ENCODE peak calls at places on chromosomes 4 and X, in four cellular contexts. F, Z, V and P are unnamed samples.

GRCh38 chr4:8904666-8905065 is 33.0 kb upstream of the HMX1 start:
- DNase-seq in F (no peak), Z (no peak), V (no peak), P (no peak)

GRCh38 chr4:3419836-3420605 is 21.7 kb upstream of the HGFAC start:
- DNase-seq in F (no peak), Z (no peak), V (no peak), P (no peak)

GRCh38 chr4:73776363-73776762 is 36.0 kb downstream of the CXCL8 start:
- DNase-seq in F (peak; percentile 22), Z (peak; percentile 16), V (peak; percentile 44), P (no peak)

GRCh38 chr4:143382539-143382938 is 45.9 kb downstream of the GAB1 start:
- DNase-seq in F (no peak), Z (no peak), V (no peak), P (no peak)

GRCh38 chr4:160523236-160523635 is 1420.4 kb downstream of the RAPGEF2 start:
- DNase-seq in F (no peak), Z (no peak), V (no peak), P (no peak)

GRCh38 chrX:46758163-46758955 is 559 bp downstream of the SLC9A7 start:
- DNase-seq in F (peak; percentile 30), Z (no peak), V (no peak), P (no peak)

GRCh38 chr4:90127223-90127705 is at the start of gene CCSER1:
- DNase-seq in F (peak; percentile 93), Z (no peak), V (peak; percentile 85), P (no peak)

GRCh38 chr4:86043755-86044592 is 315.9 kb downstream of the MAPK10 start:
- DNase-seq in F (peak; percentile 27), Z (peak; percentile 32), V (no peak), P (no peak)

GRCh38 chr4:152643153-152644035 is 36.4 kb downstream of the TMEM154 start:
- DNase-seq in F (no peak), Z (no peak), V (no peak), P (no peak)

GRCh38 chr4:25367004-25367621 is 9.9 kb upstream of the ANAPC4 start:
- DNase-seq in F (no peak), Z (no peak), V (no peak), P (no peak)

GRCh38 chr4:154361450-154361849 is 130.1 kb downstream of the DCHS2 start:
- DNase-seq in F (no peak), Z (no peak), V (no peak), P (no peak)

GRCh38 chrX:84153538-84153937 is 34.5 kb downstream of the RPS6KA6 start:
- DNase-seq in F (no peak), Z (no peak), V (no peak), P (no peak)

GRCh38 chr4:176545886-176546285 is 226.1 kb downstream of the SPCS3 start:
- DNase-seq in F (no peak), Z (no peak), V (no peak), P (no peak)

GRCh38 chr4:69322055-69322454 is 41.8 kb downstream of the UGT2B28 start:
- DNase-seq in F (no peak), Z (no peak), V (no peak), P (peak; percentile 29)

GRCh38 chr4:122728781-122729330 is 3.6 kb upstream of the BBS12 start:
- DNase-seq in F (no peak), Z (no peak), V (no peak), P (no peak)

GRCh38 chr4:23815351-23815750 is 74.5 kb downstream of the PPARGC1A start:
- DNase-seq in F (no peak), Z (no peak), V (no peak), P (no peak)

GRCh38 chrX:100289159-100289558 is 120.9 kb downstream of the PCDH19 start:
- DNase-seq in F (no peak), Z (no peak), V (no peak), P (no peak)

GRCh38 chr4:184929476-184929875 is 88.8 kb upstream of the HELT start:
- DNase-seq in F (no peak), Z (no peak), V (no peak), P (no peak)

GRCh38 chr4:174398728-174399127 is 115.0 kb downstream of the CEP44 start:
- DNase-seq in F (no peak), Z (no peak), V (no peak), P (peak; percentile 58)

GRCh38 chr4:1601852-1602525 is 82.1 kb downstream of the FAM53A start:
- DNase-seq in F (no peak), Z (no peak), V (no peak), P (no peak)

GRCh38 chr4:37157403-37158167 is 87.0 kb upstream of the NWD2 start:
- DNase-seq in F (no peak), Z (no peak), V (no peak), P (no peak)

GRCh38 chr4:48968814-48969213 is 17.3 kb upstream of the CWH43 start:
- DNase-seq in F (no peak), Z (no peak), V (no peak), P (peak; percentile 68)

GRCh38 chr4:165512464-165512863 is 133.7 kb downstream of the CPE start:
- DNase-seq in F (no peak), Z (no peak), V (no peak), P (no peak)

GRCh38 chr4:18536420-18536819 is 514.9 kb upstream of the LCORL start:
- DNase-seq in F (no peak), Z (peak; percentile 31), V (no peak), P (no peak)

GRCh38 chrX:2188840-2189239 is 311.9 kb downstream of the DHRSX start:
- DNase-seq in F (no peak), Z (no peak), V (no peak), P (no peak)

GRCh38 chr4:169070071-169070894 is 60.2 kb upstream of the CBR4 start:
- DNase-seq in F (peak; percentile 22), Z (peak; percentile 35), V (peak; percentile 72), P (no peak)